ENCODE peak calls at places on chromosomes 16 and 17, in nine cellular contexts. G is stimulated activated CD4-positive, alpha-beta T cell treated with anti-CD3 and anti-CD28 coated beads, TNF-alpha, amount 100 ng/mL, for 48 hours; J is B cell; N is HEK293T; K is stimulated activated CD8-positive, alpha-beta memory T cell treated with anti-CD3 and anti-CD28 coated beads, Interleukin-4, amount 100 ng/mL, for 24 hours; L is frontal cortex; W is ELR; Y is activated CD8-positive, alpha-beta memory T cell treated with anti-CD3 and anti-CD28 coated beads for 48 hours; E is NCI-H460. S is an unnamed sample.

GRCh38 chr17:19250421-19251141 is 13.4 kb downstream of the EPN2 start:
- DNase-seq in Y (no peak), L (no peak), J (no peak), W (no peak), G (no peak), K (no peak), N (no peak), E (no peak), S (no peak)

GRCh38 chr17:76345377-76345945 is 8.3 kb downstream of the PRPSAP1 start:
- DNase-seq in K (no peak), G (no peak), L (no peak), J (no peak), W (no peak), Y (no peak), N (no peak), E (peak), S (no peak)

GRCh38 chr17:44840936-44841335 is 6.7 kb upstream of the HIGD1B start:
- DNase-seq in W (no peak), L (no peak), N (no peak), K (no peak), G (no peak), E (no peak), J (no peak), Y (no peak), S (no peak)

GRCh38 chr17:77117415-77117814 is 23.4 kb upstream of the SEC14L1 start:
- DNase-seq in N (no peak), K (no peak), W (no peak), L (no peak), E (no peak), J (no peak), Y (no peak), G (no peak), S (no peak)

GRCh38 chr16:15988268-15989013 is 39.0 kb downstream of the ABCC1 start:
- DNase-seq in N (no peak), K (no peak), Y (no peak), E (no peak), G (no peak), L (no peak), W (no peak), J (no peak), S (peak)

GRCh38 chr17:82400830-82401229 is 17.3 kb upstream of the HEXD start:
- DNase-seq in K (peak), J (peak), L (peak), G (peak), W (no peak), N (no peak), Y (peak), E (no peak), S (no peak)

GRCh38 chr16:85978291-85978775 is 79.4 kb downstream of the IRF8 start:
- DNase-seq in Y (no peak), J (peak), K (no peak), E (no peak), N (no peak), W (no peak), L (no peak), G (no peak), S (no peak)

GRCh38 chr16:49825006-49825405 is 30.9 kb downstream of the ZNF423 start:
- DNase-seq in N (no peak), G (no peak), Y (no peak), E (no peak), J (no peak), W (no peak), L (no peak), K (no peak), S (no peak)

S was measured in Daoy.